ENCODE peak calls at places on chromosomes 1 and 21, in eight cellular contexts. U is K562, W is prostate gland, E is breast epithelium, M is endothelial cell of umbilical vein, P is sigmoid colon, H is Panc1, K is H1. T is an unnamed sample.

GRCh38 chr1:228299211-228299610 is 91.4 kb downstream of the OBSCN start:
- DNase-seq in H (no peak), W (no peak), K (no peak), E (no peak), M (no peak), P (no peak), U (no peak), T (no peak)

GRCh38 chr1:91243171-91243570 is 161.5 kb downstream of the HFM1 start:
- DNase-seq in W (no peak), H (no peak), U (no peak), E (no peak), P (no peak), K (no peak), M (no peak), T (no peak)

GRCh38 chr1:179921981-179922380 is 32.6 kb upstream of the CEP350 start:
- DNase-seq in E (no peak), W (no peak), M (no peak), H (no peak), U (no peak), K (no peak), P (no peak), T (no peak)

GRCh38 chr1:18480315-18481189 is at the start of gene KLHDC7A:
- DNase-seq in P (peak; percentile 46), U (no peak), E (no peak), K (peak; percentile 79), M (no peak), W (peak; percentile 36), H (no peak), T (peak; percentile 33)

GRCh38 chr1:155206891-155207577 is 663 bp downstream of the THBS3 start:
- DNase-seq in H (peak; percentile 78), W (peak; percentile 81), P (peak; percentile 93), M (peak; percentile 81), E (peak; percentile 92), K (peak; percentile 96), U (peak; percentile 72), T (peak; percentile 92)

GRCh38 chr1:214864896-214865688 is 217.4 kb upstream of the KCNK2 start:
- DNase-seq in P (no peak), U (no peak), M (no peak), H (no peak), E (no peak), K (no peak), W (no peak), T (no peak)

GRCh38 chr1:201859424-201859823 is 29.3 kb upstream of the SHISA4 start:
- DNase-seq in K (no peak), P (no peak), M (peak; percentile 89), U (no peak), H (no peak), E (no peak), W (no peak), T (no peak)

GRCh38 chr1:92459871-92460320 is 26.8 kb downstream of the GFI1 start:
- DNase-seq in E (no peak), K (no peak), H (no peak), U (no peak), M (no peak), P (no peak), W (no peak), T (no peak)

GRCh38 chr1:12609469-12610003 is 8.5 kb downstream of the DHRS3 start:
- DNase-seq in E (no peak), H (no peak), W (no peak), P (no peak), U (no peak), K (no peak), M (no peak), T (no peak)

GRCh38 chr1:182330303-182330702 is 61.3 kb downstream of the GLUL start:
- DNase-seq in W (no peak), U (peak; percentile 35), P (peak; percentile 70), H (no peak), M (no peak), E (no peak), K (no peak), T (peak; percentile 29)

GRCh38 chr21:34801519-34802132 is 132.8 kb downstream of the CLIC6 start:
- DNase-seq in E (no peak), M (peak; percentile 37), W (no peak), P (no peak), U (peak; percentile 37), H (no peak), K (no peak), T (no peak)

GRCh38 chr1:68460935-68461334 is 11.2 kb upstream of the RPE65 start:
- DNase-seq in W (no peak), H (no peak), K (no peak), M (no peak), P (no peak), E (no peak), U (no peak), T (no peak)

GRCh38 chr1:5809207-5809788 is 182.9 kb downstream of the NPHP4 start:
- DNase-seq in H (no peak), P (no peak), E (no peak), M (no peak), K (no peak), U (no peak), W (no peak), T (no peak)

GRCh38 chr1:3928622-3929021 is 28.6 kb upstream of the C1orf174 start:
- DNase-seq in W (no peak), P (no peak), M (no peak), E (no peak), H (no peak), K (no peak), U (no peak), T (no peak)

DNA sequence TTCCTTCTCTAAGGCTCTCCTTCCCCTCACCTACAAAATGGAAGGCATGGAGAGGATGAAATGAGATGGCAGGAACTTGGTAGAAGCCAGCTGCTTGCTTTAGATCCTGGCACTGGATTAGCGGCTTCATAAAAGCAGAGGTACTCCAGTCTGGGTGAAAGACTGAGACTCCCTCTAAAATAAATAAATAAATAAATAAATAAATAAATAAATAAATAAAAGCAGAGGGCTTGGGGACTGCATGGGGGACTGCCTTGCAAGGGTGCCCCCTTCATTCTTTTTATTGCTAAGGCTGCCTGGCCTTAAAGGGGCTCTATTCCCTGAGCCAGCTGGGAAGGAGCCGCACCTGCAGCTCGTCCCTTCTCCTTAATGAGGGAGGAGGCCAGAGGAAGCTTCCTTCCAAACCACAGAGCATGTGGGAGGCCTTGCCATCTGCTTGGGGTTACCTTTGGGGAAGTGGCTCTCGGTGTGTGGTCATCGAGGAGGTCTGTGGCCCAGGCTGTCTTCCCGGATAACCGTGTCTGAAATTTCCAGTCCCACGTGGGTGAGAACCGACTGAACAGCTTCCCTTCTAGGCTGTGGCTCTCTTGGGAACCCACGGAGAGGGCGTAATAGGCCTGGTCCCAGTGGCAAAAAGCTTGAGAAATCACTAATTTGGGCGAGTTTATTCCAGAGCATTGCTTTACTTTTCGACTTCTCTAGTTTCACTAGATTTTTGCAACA is 2.0 kb upstream of the ATP13A2 start:
- DNase-seq in U (no peak), K (no peak), P (peak; percentile 60), E (no peak), M (no peak), W (no peak), H (no peak), T (peak; percentile 37)
- H3K4me3 ChIP-seq in U (no peak overlapping the region), K (no peak overlapping the region), P (no peak overlapping the region), E (no peak overlapping the region), M (no peak overlapping the region), W (no peak overlapping the region), H (no peak overlapping the region), T (no peak overlapping the region)

GRCh38 chr21:18663663-18664062 is 260.1 kb upstream of the TMPRSS15 start:
- DNase-seq in P (no peak), K (no peak), E (no peak), U (no peak), H (no peak), M (no peak), W (no peak), T (no peak)
- TF ChIP-seq POLR2AphosphoS5 in P (no peak), K (no peak), E (no peak), U (no peak), H (no peak), M (no peak), W (no peak), T (no peak)

GRCh38 chr1:45863117-45863670 is 59.8 kb downstream of the MAST2 start:
- DNase-seq in U (no peak), W (no peak), H (no peak), E (no peak), P (no peak), M (no peak), K (no peak), T (no peak)
- H3K27ac ChIP-seq in U (no peak overlapping the region), W (no peak overlapping the region), H (no peak overlapping the region), E (no peak overlapping the region), P (no peak overlapping the region), M (no peak overlapping the region), K (no peak overlapping the region), T (no peak overlapping the region)

GRCh38 chr1:64472805-64473204 is 2.9 kb downstream of the CACHD1 start:
- DNase-seq in M (no peak), K (peak; percentile 77), E (no peak), P (no peak), U (no peak), H (no peak), W (no peak), T (no peak)
- H3K4me3 ChIP-seq in M (no peak overlapping the region), K (peak overlapping the region; percentile 90), E (peak overlapping the region; percentile 81), P (no peak overlapping the region), U (no peak overlapping the region), H (peak overlapping the region; percentile 3), W (no peak overlapping the region), T (no peak overlapping the region)

DNA sequence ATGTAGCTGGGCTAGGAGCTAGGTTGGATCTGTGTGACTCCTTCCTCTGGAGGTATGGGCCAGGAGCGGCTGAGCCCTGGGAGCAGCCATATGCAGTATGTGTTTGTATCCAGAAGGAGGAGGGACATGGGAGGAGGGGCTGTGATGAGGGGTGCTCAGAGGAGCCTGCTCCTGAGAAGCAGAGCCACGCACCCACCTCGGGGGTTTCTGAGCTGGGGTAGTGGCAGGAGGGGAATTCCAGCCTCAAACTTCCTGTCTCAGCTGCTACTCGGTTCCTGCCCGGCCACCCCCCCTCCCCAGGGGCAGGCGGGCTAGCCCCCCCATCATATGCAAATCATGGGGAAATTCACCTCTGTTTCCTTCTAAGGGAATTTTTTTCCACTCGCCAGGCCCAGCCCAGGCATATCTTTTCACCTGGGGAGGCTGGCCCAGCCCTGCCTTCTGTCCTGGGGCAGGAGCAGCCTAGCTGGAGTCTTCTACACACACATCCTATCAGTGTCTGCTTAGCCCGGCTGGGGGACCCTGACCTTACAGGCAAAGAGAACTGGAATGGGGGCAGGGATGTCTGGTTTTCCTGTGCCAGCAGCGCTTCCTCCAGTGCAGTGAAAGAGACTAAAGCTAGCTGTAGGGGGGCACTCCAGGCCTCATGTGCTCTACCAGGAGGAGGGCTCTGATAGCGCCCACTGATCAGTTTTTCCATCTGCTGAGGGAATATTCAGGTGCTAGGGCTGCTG is 3.0 kb downstream of the ZC3H12A start:
- DNase-seq in P (no peak), U (peak; percentile 28), H (no peak), E (no peak), W (no peak), K (peak; percentile 68), M (peak; percentile 78), T (peak; percentile 87)
- TF ChIP-seq POLR2AphosphoS5 in P (peak; percentile 17), U (no peak), H (no peak), E (no peak), W (peak; percentile 56), K (peak; percentile 41), M (peak; percentile 30), T (peak; percentile 22)